ENCODE peak calls at places on chromosomes 3 and 15, in six cellular contexts. One of them, this sample, is unnamed.

GRCh38 chr15:76514292-76514691 is 177.7 kb downstream of the ISL2 start:
- DNase-seq in NCI-H187 treated with DMSO at 0.1 percent for 48 hours: no peak
- DNase-seq in NCI-H460: no peak
- DNase-seq in esophagus squamous epithelium: no peak
- DNase-seq in heart left ventricle: no peak
- DNase-seq in OCI-LY7: no peak
- DNase-seq in this sample: no peak

GRCh38 chr15:48413304-48413703 is 82.1 kb downstream of the DUT start:
- DNase-seq in NCI-H187 treated with DMSO at 0.1 percent for 48 hours: no peak
- DNase-seq in NCI-H460: no peak
- DNase-seq in esophagus squamous epithelium: no peak
- DNase-seq in heart left ventricle: no peak
- DNase-seq in OCI-LY7: no peak
- DNase-seq in this sample: no peak

GRCh38 chr3:38542401-38543298 is 46.5 kb downstream of the EXOG start:
- DNase-seq in NCI-H187 treated with DMSO at 0.1 percent for 48 hours: no peak
- DNase-seq in NCI-H460: no peak
- DNase-seq in esophagus squamous epithelium: no peak
- DNase-seq in heart left ventricle: no peak
- DNase-seq in OCI-LY7: no peak
- DNase-seq in this sample: no peak

GRCh38 chr3:11717768-11718581 is 74.3 kb upstream of the VGLL4 start:
- DNase-seq in NCI-H187 treated with DMSO at 0.1 percent for 48 hours: no peak
- DNase-seq in NCI-H460: no peak
- DNase-seq in esophagus squamous epithelium: no peak
- DNase-seq in heart left ventricle: no peak
- DNase-seq in OCI-LY7: peak
- DNase-seq in this sample: peak

GRCh38 chr3:120450914-120451669 is at the start of gene FSTL1:
- DNase-seq in NCI-H187 treated with DMSO at 0.1 percent for 48 hours: no peak
- DNase-seq in NCI-H460: no peak
- DNase-seq in esophagus squamous epithelium: no peak
- DNase-seq in heart left ventricle: peak
- DNase-seq in OCI-LY7: no peak
- DNase-seq in this sample: no peak

GRCh38 chr15:88982304-88982945 is 69.2 kb upstream of the MFGE8 start:
- DNase-seq in NCI-H187 treated with DMSO at 0.1 percent for 48 hours: no peak
- DNase-seq in NCI-H460: no peak
- DNase-seq in esophagus squamous epithelium: no peak
- DNase-seq in heart left ventricle: peak
- DNase-seq in OCI-LY7: peak
- DNase-seq in this sample: no peak

GRCh38 chr3:8625991-8626390 is 18.6 kb downstream of the SSUH2 start:
- DNase-seq in NCI-H187 treated with DMSO at 0.1 percent for 48 hours: no peak
- DNase-seq in NCI-H460: no peak
- DNase-seq in esophagus squamous epithelium: no peak
- DNase-seq in heart left ventricle: no peak
- DNase-seq in OCI-LY7: no peak
- DNase-seq in this sample: no peak

GRCh38 chr15:23074684-23075083 is 35.3 kb upstream of the TUBGCP5 start:
- DNase-seq in NCI-H187 treated with DMSO at 0.1 percent for 48 hours: no peak
- DNase-seq in NCI-H460: no peak
- DNase-seq in esophagus squamous epithelium: no peak
- DNase-seq in heart left ventricle: no peak
- DNase-seq in OCI-LY7: no peak
- DNase-seq in this sample: no peak

GRCh38 chr15:80264031-80264430 is 12.0 kb upstream of the CTXND1 start:
- DNase-seq in NCI-H187 treated with DMSO at 0.1 percent for 48 hours: no peak
- DNase-seq in NCI-H460: no peak
- DNase-seq in esophagus squamous epithelium: no peak
- DNase-seq in heart left ventricle: no peak
- DNase-seq in OCI-LY7: no peak
- DNase-seq in this sample: peak

GRCh38 chr3:181974198-181974597 is 262.5 kb downstream of the SOX2 start:
- DNase-seq in NCI-H187 treated with DMSO at 0.1 percent for 48 hours: no peak
- DNase-seq in NCI-H460: no peak
- DNase-seq in esophagus squamous epithelium: no peak
- DNase-seq in heart left ventricle: no peak
- DNase-seq in OCI-LY7: no peak
- DNase-seq in this sample: no peak

GRCh38 chr15:63791236-63791635 is 42.5 kb downstream of the HERC1 start:
- DNase-seq in NCI-H187 treated with DMSO at 0.1 percent for 48 hours: no peak
- DNase-seq in NCI-H460: no peak
- DNase-seq in esophagus squamous epithelium: no peak
- DNase-seq in heart left ventricle: no peak
- DNase-seq in OCI-LY7: no peak
- DNase-seq in this sample: no peak

GRCh38 chr3:37899101-37899707 is 37.5 kb downstream of the CTDSPL start:
- DNase-seq in NCI-H187 treated with DMSO at 0.1 percent for 48 hours: no peak
- DNase-seq in NCI-H460: no peak
- DNase-seq in esophagus squamous epithelium: no peak
- DNase-seq in heart left ventricle: no peak
- DNase-seq in OCI-LY7: no peak
- DNase-seq in this sample: no peak

GRCh38 chr3:68458646-68459045 is 473.7 kb downstream of the TAFA4 start:
- DNase-seq in NCI-H187 treated with DMSO at 0.1 percent for 48 hours: no peak
- DNase-seq in NCI-H460: no peak
- DNase-seq in esophagus squamous epithelium: no peak
- DNase-seq in heart left ventricle: no peak
- DNase-seq in OCI-LY7: no peak
- DNase-seq in this sample: no peak

GRCh38 chr3:140529096-140529495 is 148.8 kb upstream of the TRIM42 start:
- DNase-seq in NCI-H187 treated with DMSO at 0.1 percent for 48 hours: no peak
- DNase-seq in NCI-H460: no peak
- DNase-seq in esophagus squamous epithelium: no peak
- DNase-seq in heart left ventricle: no peak
- DNase-seq in OCI-LY7: no peak
- DNase-seq in this sample: no peak

GRCh38 chr15:91192285-91193058 is 92.4 kb downstream of the SV2B start:
- DNase-seq in NCI-H187 treated with DMSO at 0.1 percent for 48 hours: no peak
- DNase-seq in NCI-H460: no peak
- DNase-seq in esophagus squamous epithelium: no peak
- DNase-seq in heart left ventricle: no peak
- DNase-seq in OCI-LY7: no peak
- DNase-seq in this sample: no peak

GRCh38 chr15:63329567-63330350 is 51.9 kb downstream of the CA12 start:
- DNase-seq in NCI-H187 treated with DMSO at 0.1 percent for 48 hours: no peak
- DNase-seq in NCI-H460: no peak
- DNase-seq in esophagus squamous epithelium: no peak
- DNase-seq in heart left ventricle: no peak
- DNase-seq in OCI-LY7: no peak
- DNase-seq in this sample: no peak

GRCh38 chr3:112653881-112654300 is 12.9 kb upstream of the CCDC80 start:
- DNase-seq in NCI-H187 treated with DMSO at 0.1 percent for 48 hours: no peak
- DNase-seq in NCI-H460: no peak
- DNase-seq in esophagus squamous epithelium: no peak
- DNase-seq in heart left ventricle: peak
- DNase-seq in OCI-LY7: no peak
- DNase-seq in this sample: no peak

This sample was measured in Kasumi-1.